ENCODE peak calls at places on chromosome 1, in eight cellular contexts. One of them, this sample, is unnamed.
A peak's percentile ranks its signal among the peaks of the same experiment; 100 is the strongest.

GRCh38 chr1:36322085-36322785 is 1.2 kb downstream of the EVA1B start:
- DNase-seq in D341Med: no peak
- DNase-seq in GM13977: no peak
- DNase-seq in GM04503: no peak
- DNase-seq in NCI-H1092: no peak
- DNase-seq in NCI-H2081: no peak
- DNase-seq in AG04449: no peak
- DNase-seq in B cell: no peak
- DNase-seq in this sample: no peak

GRCh38 chr1:53176452-53177344 is 19.9 kb upstream of the CPT2 start:
- DNase-seq in D341Med: peak; percentile 79
- DNase-seq in GM13977: no peak
- DNase-seq in GM04503: no peak
- DNase-seq in NCI-H1092: peak; percentile 22
- DNase-seq in NCI-H2081: peak; percentile 43
- DNase-seq in AG04449: no peak
- DNase-seq in B cell: no peak
- DNase-seq in this sample: no peak

GRCh38 chr1:16122361-16122881 is 33.4 kb downstream of the EPHA2 start:
- DNase-seq in D341Med: no peak
- DNase-seq in GM13977: no peak
- DNase-seq in GM04503: peak; percentile 74
- DNase-seq in NCI-H1092: no peak
- DNase-seq in NCI-H2081: no peak
- DNase-seq in AG04449: no peak
- DNase-seq in B cell: no peak
- DNase-seq in this sample: no peak

GRCh38 chr1:71135571-71135970 is 54.7 kb upstream of the ZRANB2 start:
- DNase-seq in D341Med: no peak
- DNase-seq in GM13977: no peak
- DNase-seq in GM04503: peak; percentile 11
- DNase-seq in NCI-H1092: no peak
- DNase-seq in NCI-H2081: no peak
- DNase-seq in AG04449: no peak
- DNase-seq in B cell: no peak
- DNase-seq in this sample: no peak

GRCh38 chr1:215459136-215459535 is 108.0 kb upstream of the KCTD3 start:
- DNase-seq in D341Med: no peak
- DNase-seq in GM13977: no peak
- DNase-seq in GM04503: no peak
- DNase-seq in NCI-H1092: no peak
- DNase-seq in NCI-H2081: no peak
- DNase-seq in AG04449: no peak
- DNase-seq in B cell: no peak
- DNase-seq in this sample: no peak

GRCh38 chr1:94623560-94624148 is 82.1 kb upstream of the F3 start:
- DNase-seq in D341Med: no peak
- DNase-seq in GM13977: no peak
- DNase-seq in GM04503: no peak
- DNase-seq in NCI-H1092: no peak
- DNase-seq in NCI-H2081: no peak
- DNase-seq in AG04449: no peak
- DNase-seq in B cell: no peak
- DNase-seq in this sample: no peak

GRCh38 chr1:161115132-161115711 is 2.6 kb downstream of the PFDN2 start:
- DNase-seq in D341Med: no peak
- DNase-seq in GM13977: no peak
- DNase-seq in GM04503: no peak
- DNase-seq in NCI-H1092: no peak
- DNase-seq in NCI-H2081: no peak
- DNase-seq in AG04449: no peak
- DNase-seq in B cell: no peak
- DNase-seq in this sample: no peak

GRCh38 chr1:67948155-67949075 is 102.0 kb downstream of the DIRAS3 start:
- DNase-seq in D341Med: no peak
- DNase-seq in GM13977: no peak
- DNase-seq in GM04503: peak; percentile 68
- DNase-seq in NCI-H1092: no peak
- DNase-seq in NCI-H2081: no peak
- DNase-seq in AG04449: peak; percentile 56
- DNase-seq in B cell: no peak
- DNase-seq in this sample: peak; percentile 55

GRCh38 chr1:21547876-21548275 is 38.7 kb downstream of the ALPL start:
- DNase-seq in D341Med: no peak
- DNase-seq in GM13977: no peak
- DNase-seq in GM04503: no peak
- DNase-seq in NCI-H1092: no peak
- DNase-seq in NCI-H2081: no peak
- DNase-seq in AG04449: no peak
- DNase-seq in B cell: no peak
- DNase-seq in this sample: no peak

GRCh38 chr1:62299426-62300200 is 19.6 kb downstream of the KANK4 start:
- DNase-seq in D341Med: no peak
- DNase-seq in GM13977: no peak
- DNase-seq in GM04503: no peak
- DNase-seq in NCI-H1092: peak; percentile 18
- DNase-seq in NCI-H2081: no peak
- DNase-seq in AG04449: no peak
- DNase-seq in B cell: no peak
- DNase-seq in this sample: no peak

GRCh38 chr1:25622526-25622925 is 5.9 kb downstream of the MAN1C1 start:
- DNase-seq in D341Med: no peak
- DNase-seq in GM13977: no peak
- DNase-seq in GM04503: no peak
- DNase-seq in NCI-H1092: no peak
- DNase-seq in NCI-H2081: no peak
- DNase-seq in AG04449: no peak
- DNase-seq in B cell: no peak
- DNase-seq in this sample: no peak

GRCh38 chr1:224302947-224303346 is 27.0 kb downstream of the NVL start:
- DNase-seq in D341Med: no peak
- DNase-seq in GM13977: no peak
- DNase-seq in GM04503: no peak
- DNase-seq in NCI-H1092: no peak
- DNase-seq in NCI-H2081: no peak
- DNase-seq in AG04449: no peak
- DNase-seq in B cell: no peak
- DNase-seq in this sample: no peak

GRCh38 chr1:109761227-109762038 is 2.3 kb downstream of the EPS8L3 start:
- DNase-seq in D341Med: no peak
- DNase-seq in GM13977: no peak
- DNase-seq in GM04503: no peak
- DNase-seq in NCI-H1092: no peak
- DNase-seq in NCI-H2081: no peak
- DNase-seq in AG04449: no peak
- DNase-seq in B cell: peak; percentile 1
- DNase-seq in this sample: no peak

GRCh38 chr1:151760597-151761385 is 2.5 kb downstream of the MRPL9 start:
- DNase-seq in D341Med: no peak
- DNase-seq in GM13977: no peak
- DNase-seq in GM04503: no peak
- DNase-seq in NCI-H1092: no peak
- DNase-seq in NCI-H2081: no peak
- DNase-seq in AG04449: no peak
- DNase-seq in B cell: no peak
- DNase-seq in this sample: no peak

GRCh38 chr1:78157162-78157561 is 111.4 kb downstream of the GIPC2 start:
- DNase-seq in D341Med: no peak
- DNase-seq in GM13977: no peak
- DNase-seq in GM04503: no peak
- DNase-seq in NCI-H1092: no peak
- DNase-seq in NCI-H2081: no peak
- DNase-seq in AG04449: peak; percentile 80
- DNase-seq in B cell: no peak
- DNase-seq in this sample: no peak

GRCh38 chr1:205316179-205316578 is 5.4 kb downstream of the NUAK2 start:
- DNase-seq in D341Med: no peak
- DNase-seq in GM13977: no peak
- DNase-seq in GM04503: no peak
- DNase-seq in NCI-H1092: no peak
- DNase-seq in NCI-H2081: no peak
- DNase-seq in AG04449: no peak
- DNase-seq in B cell: no peak
- DNase-seq in this sample: no peak

GRCh38 chr1:27504588-27505419 is 14.8 kb upstream of the WASF2 start:
- DNase-seq in D341Med: no peak
- DNase-seq in GM13977: no peak
- DNase-seq in GM04503: no peak
- DNase-seq in NCI-H1092: no peak
- DNase-seq in NCI-H2081: no peak
- DNase-seq in AG04449: no peak
- DNase-seq in B cell: no peak
- DNase-seq in this sample: no peak

GRCh38 chr1:17139637-17140036 is 20.4 kb upstream of the PADI2 start:
- DNase-seq in D341Med: no peak
- DNase-seq in GM13977: no peak
- DNase-seq in GM04503: no peak
- DNase-seq in NCI-H1092: no peak
- DNase-seq in NCI-H2081: no peak
- DNase-seq in AG04449: no peak
- DNase-seq in B cell: no peak
- DNase-seq in this sample: no peak

GRCh38 chr1:224118688-224119087 is 4.8 kb downstream of the FBXO28 start:
- DNase-seq in D341Med: no peak
- DNase-seq in GM13977: no peak
- DNase-seq in GM04503: no peak
- DNase-seq in NCI-H1092: no peak
- DNase-seq in NCI-H2081: no peak
- DNase-seq in AG04449: no peak
- DNase-seq in B cell: no peak
- DNase-seq in this sample: no peak

GRCh38 chr1:238745069-238745468 is 641.3 kb upstream of the CHRM3 start:
- DNase-seq in D341Med: no peak
- DNase-seq in GM13977: no peak
- DNase-seq in GM04503: no peak
- DNase-seq in NCI-H1092: no peak
- DNase-seq in NCI-H2081: no peak
- DNase-seq in AG04449: no peak
- DNase-seq in B cell: no peak
- DNase-seq in this sample: no peak

GRCh38 chr1:172991674-172992400 is 58.9 kb downstream of the TNFSF18 start:
- DNase-seq in D341Med: no peak
- DNase-seq in GM13977: no peak
- DNase-seq in GM04503: no peak
- DNase-seq in NCI-H1092: no peak
- DNase-seq in NCI-H2081: no peak
- DNase-seq in AG04449: no peak
- DNase-seq in B cell: no peak
- DNase-seq in this sample: no peak

GRCh38 chr1:159930216-159930615 is 4.9 kb upstream of the TAGLN2 start:
- DNase-seq in D341Med: no peak
- DNase-seq in GM13977: no peak
- DNase-seq in GM04503: no peak
- DNase-seq in NCI-H1092: no peak
- DNase-seq in NCI-H2081: no peak
- DNase-seq in AG04449: no peak
- DNase-seq in B cell: peak; percentile 21
- DNase-seq in this sample: no peak

GRCh38 chr1:236345728-236346127 is 48.4 kb upstream of the EDARADD start:
- DNase-seq in D341Med: no peak
- DNase-seq in GM13977: peak; percentile 23
- DNase-seq in GM04503: no peak
- DNase-seq in NCI-H1092: peak; percentile 25
- DNase-seq in NCI-H2081: peak; percentile 22
- DNase-seq in AG04449: no peak
- DNase-seq in B cell: no peak
- DNase-seq in this sample: no peak

GRCh38 chr1:154186177-154186576 is 5.7 kb downstream of the TPM3 start:
- DNase-seq in D341Med: peak; percentile 84
- DNase-seq in GM13977: peak; percentile 65
- DNase-seq in GM04503: no peak
- DNase-seq in NCI-H1092: peak; percentile 48
- DNase-seq in NCI-H2081: peak; percentile 46
- DNase-seq in AG04449: no peak
- DNase-seq in B cell: no peak
- DNase-seq in this sample: no peak

GRCh38 chr1:103461171-103462105 is 64.1 kb upstream of the RNPC3 start:
- DNase-seq in D341Med: peak; percentile 9
- DNase-seq in GM13977: peak; percentile 17
- DNase-seq in GM04503: no peak
- DNase-seq in NCI-H1092: no peak
- DNase-seq in NCI-H2081: no peak
- DNase-seq in AG04449: no peak
- DNase-seq in B cell: no peak
- DNase-seq in this sample: no peak

GRCh38 chr1:215567491-215568286 is 585 bp downstream of the KCTD3 start:
- DNase-seq in D341Med: peak; percentile 80
- DNase-seq in GM13977: peak; percentile 73
- DNase-seq in GM04503: peak; percentile 19
- DNase-seq in NCI-H1092: peak; percentile 73
- DNase-seq in NCI-H2081: peak; percentile 77
- DNase-seq in AG04449: no peak
- DNase-seq in B cell: no peak
- DNase-seq in this sample: no peak

This sample was measured in BJ.